ENCODE peak calls at places on chromosomes 6 and 20, in eight cellular contexts. N is PC-9; X is CD8-positive, alpha-beta memory T cell; F is mammary epithelial cell; H is left lung; P is aorta; A is cardiac muscle cell; D is IMR-90. V is an unnamed sample. For H3K9me3, the result is how much of the 10 kb centered on the place peaks cover.

GRCh38 chr6:91886183-91886795 is 1299.4 kb upstream of the MAP3K7 start:
- DNase-seq in F (no peak), H (no peak), D (no peak), N (no peak), P (no peak), A (no peak), X (no peak), V (no peak)

GRCh38 chr20:63831696-63832686 is 927 bp upstream of the ZBTB46 start:
- DNase-seq in F (no peak), X (no peak), A (peak), N (no peak), P (no peak), D (no peak), H (peak), V (no peak)

GRCh38 chr6:133705071-133705470 is 183.8 kb upstream of the TCF21 start:
- DNase-seq in H (no peak), X (no peak), P (no peak), F (peak), D (peak), A (peak), N (no peak), V (no peak)

GRCh38 chr6:106256201-106256968 is 69.2 kb downstream of the ATG5 start:
- DNase-seq in X (no peak), P (no peak), F (peak), N (no peak), A (no peak), D (peak), H (no peak), V (no peak)

GRCh38 chr6:43952746-43953145 is 174.5 kb downstream of the MRPL14 start:
- DNase-seq in D (no peak), N (no peak), F (no peak), P (no peak), H (no peak), X (no peak), A (no peak), V (no peak)

GRCh38 chr20:45822863-45823262 is 4.2 kb downstream of the TNNC2 start:
- DNase-seq in F (peak), X (no peak), N (peak), D (peak), A (no peak), P (peak), H (peak), V (no peak)

GRCh38 chr20:7195704-7196103 is 428.2 kb downstream of the BMP2 start:
- DNase-seq in P (no peak), A (peak), D (no peak), X (no peak), H (no peak), N (no peak), F (peak), V (no peak)

GRCh38 chr20:1171461-1172093 is 13.2 kb downstream of the TMEM74B start:
- DNase-seq in P (no peak), D (peak), H (no peak), A (peak), N (peak), X (no peak), F (no peak), V (no peak)

GRCh38 chr6:67073938-67074337 is 1366.9 kb upstream of the EYS start:
- DNase-seq in A (no peak), N (no peak), F (no peak), P (no peak), H (no peak), X (no peak), D (no peak), V (no peak)

GRCh38 chr20:56934888-56935287 is 305.8 kb downstream of the TFAP2C start:
- DNase-seq in X (no peak), P (no peak), D (no peak), A (no peak), H (no peak), N (no peak), F (no peak), V (no peak)

GRCh38 chr6:73523434-73524123 is 2.7 kb upstream of the EEF1A1 start:
- DNase-seq in D (peak), F (peak), X (peak), P (peak), A (peak), N (peak), H (peak), V (peak)

GRCh38 chr20:44388466-44389023 is 33.0 kb downstream of the HNF4A start:
- DNase-seq in A (peak), P (peak), N (peak), X (peak), D (peak), F (peak), H (peak), V (peak)

GRCh38 chr6:117677553-117678131 is 2.4 kb downstream of the NUS1 start:
- DNase-seq in D (peak), F (peak), H (no peak), N (no peak), X (peak), A (peak), P (no peak), V (no peak)

GRCh38 chr6:122302077-122302476 is 97.4 kb upstream of the HSF2 start:
- DNase-seq in D (no peak), F (no peak), N (no peak), P (no peak), H (no peak), X (no peak), A (no peak), V (no peak)

GRCh38 chr6:75230484-75231325 is 12.9 kb downstream of the COX7A2 start:
- DNase-seq in H (no peak), N (peak), P (no peak), F (peak), A (peak), X (no peak), D (peak), V (no peak)

GRCh38 chr6:90135672-90136071 is 161.0 kb downstream of the BACH2 start:
- DNase-seq in F (peak), A (peak), N (no peak), D (peak), H (no peak), X (no peak), P (no peak), V (no peak)

GRCh38 chr20:35004051-35004725 is 48.5 kb downstream of the MYH7B start:
- DNase-seq in P (no peak), F (no peak), D (no peak), H (peak), A (no peak), X (no peak), N (no peak), V (no peak)

GRCh38 chr6:111764238-111765182 is 108.7 kb downstream of the FYN start:
- DNase-seq in A (no peak), N (no peak), D (no peak), X (peak), P (no peak), F (no peak), H (no peak), V (no peak)

GRCh38 chr6:7691675-7692452 is 34.0 kb upstream of the BMP6 start:
- DNase-seq in P (no peak), N (peak), H (no peak), A (peak), F (peak), D (peak), X (no peak), V (no peak)

GRCh38 chr6:82612475-82612874 is 248.9 kb downstream of the TPBG start:
- DNase-seq in P (no peak), H (no peak), X (no peak), D (no peak), F (no peak), N (no peak), A (peak), V (no peak)

GRCh38 chr20:63495771-63496403 is 3.0 kb downstream of the EEF1A2 start:
- DNase-seq in F (peak), D (peak), X (peak), N (no peak), A (peak), P (peak), H (peak), V (peak)

GRCh38 chr20:56411759-56412472 is at the start of gene CASS4:
- DNase-seq in X (peak), P (no peak), D (peak), F (no peak), N (no peak), H (no peak), A (peak), V (no peak)

GRCh38 chr6:95815389-95816056 is 200.3 kb upstream of the FUT9 start:
- DNase-seq in N (no peak), H (no peak), A (no peak), F (no peak), D (no peak), X (no peak), P (no peak), V (no peak)

GRCh38 chr20:31374346-31374745 is 5.9 kb downstream of the DEFB118 start:
- DNase-seq in F (no peak), D (no peak), A (no peak), X (no peak), P (no peak), N (no peak), H (no peak), V (no peak)
- H3K9me3 ChIP-seq in F (under half), D (under half), A (under half), X (under half), P (under half), N (under half), H (under half), V (under half)

GRCh38 chr20:38181207-38181693 is 16.2 kb upstream of the TGM2 start:
- DNase-seq in F (no peak), H (no peak), D (no peak), N (no peak), A (no peak), P (no peak), X (no peak), V (no peak)
- H3K9me3 ChIP-seq in F (under half), H (under half), D (under half), N (under half), A (under half), P (under half), X (under half), V (under half)

GRCh38 chr20:15036938-15037337 is 699.5 kb upstream of the FLRT3 start:
- DNase-seq in H (no peak), N (no peak), X (no peak), P (no peak), D (no peak), F (no peak), A (no peak), V (no peak)

GRCh38 chr20:15030826-15031225 is 693.4 kb upstream of the FLRT3 start:
- DNase-seq in H (no peak), N (no peak), D (no peak), F (no peak), P (no peak), X (no peak), A (no peak), V (no peak)

GRCh38 chr20:15031546-15032351 is 694.3 kb upstream of the FLRT3 start:
- DNase-seq in P (no peak), H (peak), D (no peak), A (no peak), N (no peak), X (no peak), F (no peak), V (no peak)

GRCh38 chr20:15033269-15033668 is 695.9 kb upstream of the FLRT3 start:
- DNase-seq in H (no peak), F (no peak), D (no peak), X (no peak), A (no peak), P (no peak), N (no peak), V (no peak)

GRCh38 chr20:15032352-15032622 is 694.9 kb upstream of the FLRT3 start:
- DNase-seq in P (no peak), F (no peak), X (no peak), D (no peak), N (no peak), H (no peak), A (no peak), V (no peak)
- H3K9me3 ChIP-seq in P (under half), F (under half), X (under half), D (under half), N (under half), H (under half), A (under half), V (under half)

DNA sequence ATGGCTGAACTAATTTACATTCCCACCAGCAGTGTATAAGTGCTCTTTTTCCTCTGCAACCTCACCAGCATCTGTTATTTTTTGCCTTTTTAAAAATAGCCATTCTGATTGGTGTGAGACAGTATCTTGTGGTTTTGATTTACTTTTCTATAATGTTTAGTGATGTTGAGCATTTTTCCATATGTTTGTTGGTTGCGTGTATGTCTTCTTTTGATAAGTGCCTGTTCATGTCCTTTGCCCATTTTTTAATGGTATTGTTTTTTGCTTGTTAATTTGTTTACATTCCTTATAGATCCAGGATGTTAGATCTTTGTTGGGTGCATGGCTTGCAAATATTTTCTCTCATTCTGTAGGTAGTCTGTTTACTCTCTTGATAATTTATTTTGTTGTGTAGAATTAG is 169.9 kb downstream of the PRL start:
- DNase-seq in N (no peak), D (no peak), F (no peak), X (no peak), P (no peak), A (no peak), H (no peak), V (no peak)
- H3K9me3 ChIP-seq in N (under half), D (under half), F (under half), X (under half), P (under half), A (under half), H (under half), V (under half)

GRCh38 chr6:6085928-6086668 is 79.4 kb upstream of the NRN1 start:
- DNase-seq in F (no peak), P (peak), X (no peak), N (no peak), D (no peak), H (no peak), A (no peak), V (no peak)

GRCh38 chr6:6090861-6091607 is 84.3 kb upstream of the NRN1 start:
- DNase-seq in D (no peak), F (no peak), P (no peak), H (no peak), X (no peak), N (no peak), A (no peak), V (no peak)

DNA sequence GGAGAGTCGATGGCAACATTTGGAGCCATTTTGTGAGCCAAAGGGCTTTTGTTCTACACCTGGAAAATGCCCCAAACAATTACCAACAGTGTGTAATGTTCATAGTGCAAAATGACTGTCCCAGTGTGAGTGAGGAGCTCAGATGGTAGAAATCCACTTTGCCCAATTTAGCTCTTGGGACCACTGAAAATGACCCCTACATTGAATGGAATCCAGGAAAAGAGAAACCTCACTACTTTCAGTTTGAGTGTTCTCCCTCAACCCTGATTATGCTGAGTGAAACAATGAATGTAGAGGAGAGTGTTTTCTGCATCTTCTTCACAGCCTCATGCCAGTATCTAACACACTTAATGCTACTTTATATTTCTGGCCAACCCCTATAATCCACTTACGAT is 84.9 kb upstream of the NRN1 start:
- DNase-seq in H (no peak), A (no peak), D (no peak), F (no peak), X (no peak), N (no peak), P (no peak), V (no peak)
- H3K9me3 ChIP-seq in H (under half), A (under half), D (under half), F (under half), X (under half), N (under half), P (under half), V (under half)

GRCh38 chr6:164359441-164359840 is 944.9 kb downstream of the QKI start:
- DNase-seq in D (no peak), X (no peak), N (no peak), H (no peak), A (no peak), P (no peak), F (no peak), V (no peak)
- H3K9me3 ChIP-seq in D (under half), X (under half), N (under half), H (under half), A (under half), P (under half), F (under half), V (under half)